ENCODE peak calls at places on chromosomes 13 and 19, in five cellular contexts. P is suprapubic skin, Z is A549, X is tibial nerve, Q is stomach. A is an unnamed sample.

GRCh38 chr19:50759886-50760285 is 10.4 kb upstream of the GPR32 start:
- DNase-seq in Q (no peak), X (no peak), P (no peak), Z (peak; percentile 55), A (no peak)

GRCh38 chr13:79692846-79693245 is 211.9 kb downstream of the NDFIP2 start:
- DNase-seq in P (no peak), X (no peak), Z (no peak), Q (no peak), A (no peak)

GRCh38 chr19:47714339-47714738 is 1.1 kb downstream of the EHD2 start:
- DNase-seq in X (no peak), Q (no peak), P (no peak), Z (no peak), A (no peak)

GRCh38 chr19:11964858-11965645 is at the start of gene ZNF763:
- DNase-seq in Z (no peak), P (peak; percentile 96), X (peak; percentile 95), Q (peak; percentile 96), A (peak; percentile 97)

GRCh38 chr13:41944229-41944628 is 16.7 kb downstream of the VWA8 start:
- DNase-seq in Z (no peak), Q (no peak), P (no peak), X (no peak), A (no peak)

GRCh38 chr13:37485766-37486165 is 112.8 kb downstream of the POSTN start:
- DNase-seq in X (no peak), Q (no peak), Z (no peak), P (no peak), A (no peak)

GRCh38 chr13:42594577-42595571 is 20.9 kb downstream of the TNFSF11 start:
- DNase-seq in X (no peak), Z (peak; percentile 38), Q (peak; percentile 50), P (no peak), A (peak; percentile 79)

GRCh38 chr19:1815605-1816529 is 3.8 kb upstream of the ATP8B3 start:
- DNase-seq in Z (no peak), Q (no peak), X (no peak), P (no peak), A (no peak)

GRCh38 chr13:107250626-107251025 is 682.7 kb upstream of the ARGLU1 start:
- DNase-seq in Z (no peak), X (no peak), P (no peak), Q (no peak), A (no peak)

GRCh38 chr19:54418030-54418929 is 3.0 kb downstream of the TTYH1 start:
- DNase-seq in Q (no peak), X (no peak), Z (no peak), P (no peak), A (no peak)

DNA sequence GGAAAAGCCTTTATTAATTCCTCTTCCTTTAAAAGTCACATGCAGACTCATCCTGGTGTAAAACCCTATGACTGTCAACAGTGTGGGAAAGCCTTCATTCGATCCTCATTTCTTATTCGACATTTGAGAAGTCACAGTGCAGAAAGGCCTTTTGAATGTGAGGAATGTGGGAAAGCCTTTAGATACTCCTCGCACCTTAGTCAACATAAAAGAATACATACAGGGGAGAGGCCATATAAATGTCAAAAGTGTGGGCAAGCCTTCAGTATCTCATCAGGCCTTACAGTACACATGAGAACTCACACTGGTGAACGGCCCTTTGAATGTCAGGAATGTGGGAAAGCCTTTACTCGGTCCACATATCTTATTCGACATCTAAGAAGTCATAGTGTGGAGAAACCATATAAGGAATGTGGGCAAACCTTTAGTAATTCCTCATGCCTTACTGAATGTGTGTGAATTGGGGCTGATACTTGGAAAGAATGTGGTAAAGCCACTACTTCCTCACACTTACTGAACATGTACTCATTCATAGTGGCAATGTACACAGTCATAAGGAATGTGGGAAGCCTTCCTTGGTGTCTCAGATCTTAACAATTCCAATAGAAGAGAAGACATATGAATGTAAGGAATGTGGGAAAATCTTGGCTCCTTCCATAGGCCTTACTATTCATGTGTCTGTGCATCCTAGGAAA is 18.8 kb downstream of the ZNF559 start:
- DNase-seq in Q (no peak), Z (no peak), X (no peak), P (no peak), A (no peak)
- TF ChIP-seq EP300 in Q (no peak), Z (no peak), X (no peak), P (no peak), A (no peak)

GRCh38 chr13:110811751-110812110 is 98.2 kb downstream of the ING1 start:
- DNase-seq in Q (no peak), Z (no peak), X (no peak), P (no peak), A (no peak)
- H3K4me3 ChIP-seq in Q (peak overlapping the region; percentile 30), Z (no peak overlapping the region), X (no peak overlapping the region), P (no peak overlapping the region), A (no peak overlapping the region)

DNA sequence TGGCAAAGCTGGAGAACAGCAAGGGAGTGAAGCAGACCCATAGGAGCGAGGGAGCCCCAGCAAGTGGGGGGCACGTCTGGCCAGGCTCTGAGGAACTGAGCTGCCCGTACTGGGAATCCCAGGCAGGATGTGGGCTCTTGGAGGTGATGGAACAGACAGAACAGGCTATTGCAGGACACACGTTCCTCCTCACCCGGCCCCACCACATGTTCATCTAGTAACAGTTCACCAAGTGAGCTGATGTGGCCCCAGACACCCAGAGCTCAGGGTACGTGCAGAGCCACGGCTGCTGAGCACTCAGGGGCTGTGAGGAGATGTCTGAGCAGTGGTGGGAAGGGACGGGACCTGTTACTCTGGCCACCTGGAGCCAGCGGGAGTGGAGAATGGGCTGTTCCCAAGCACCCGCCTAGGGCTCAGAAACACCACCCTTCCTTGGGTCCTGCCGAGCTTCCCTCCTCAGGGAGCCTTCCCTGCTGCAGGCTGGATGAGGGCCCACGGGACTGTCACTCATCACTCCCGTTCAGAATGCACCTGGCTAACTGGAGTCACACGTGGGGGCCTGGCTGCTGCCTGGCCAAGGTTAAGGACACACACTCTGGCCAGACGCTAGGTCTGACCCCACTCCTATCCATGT is 18.4 kb downstream of the ELL start:
- DNase-seq in X (no peak), P (no peak), Z (no peak), Q (no peak), A (no peak)
- H3K4me1 ChIP-seq in X (peaks cover 89% of the 10 kb centered on the region), P (peaks cover 97% of the 10 kb centered on the region), Z (peaks cover 35% of the 10 kb centered on the region), Q (peaks cover 94% of the 10 kb centered on the region), A (peaks cover 96% of the 10 kb centered on the region)

DNA sequence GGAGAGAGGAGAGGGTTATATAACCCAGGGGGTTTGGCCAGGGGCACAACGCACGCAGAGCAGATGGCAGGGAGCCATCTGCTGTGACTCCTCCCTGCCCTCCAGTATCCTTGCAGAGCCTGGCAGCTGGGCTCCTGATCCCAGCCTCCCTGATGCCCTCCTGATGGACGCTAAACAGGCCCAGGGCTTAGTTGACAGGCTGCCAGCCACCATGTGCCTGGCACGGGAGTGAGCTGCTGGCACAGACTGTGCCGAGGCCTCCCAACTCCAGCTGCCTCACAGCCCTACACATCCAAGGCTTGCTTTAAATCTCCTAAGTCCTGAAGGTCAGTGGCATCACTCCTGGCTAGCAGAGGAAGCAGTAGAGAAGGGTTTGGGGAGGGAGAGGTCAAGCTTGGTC is 16.7 kb downstream of the SYDE1 start:
- DNase-seq in Z (no peak), P (no peak), X (no peak), Q (peak; percentile 83), A (peak; percentile 97)
- TF ChIP-seq EP300 in Z (no peak), P (no peak), X (no peak), Q (peak; percentile 79), A (peak; percentile 59)

GRCh38 chr13:91399189-91400093 is 1.0 kb downstream of the GPC5 start:
- DNase-seq in Z (no peak), Q (no peak), P (no peak), X (no peak), A (no peak)
- H3K4me3 ChIP-seq in Z (peak overlapping the region; percentile 50), Q (peak overlapping the region; percentile 53), P (peak overlapping the region; percentile 57), X (peak overlapping the region; percentile 52), A (peak overlapping the region; percentile 50)

DNA sequence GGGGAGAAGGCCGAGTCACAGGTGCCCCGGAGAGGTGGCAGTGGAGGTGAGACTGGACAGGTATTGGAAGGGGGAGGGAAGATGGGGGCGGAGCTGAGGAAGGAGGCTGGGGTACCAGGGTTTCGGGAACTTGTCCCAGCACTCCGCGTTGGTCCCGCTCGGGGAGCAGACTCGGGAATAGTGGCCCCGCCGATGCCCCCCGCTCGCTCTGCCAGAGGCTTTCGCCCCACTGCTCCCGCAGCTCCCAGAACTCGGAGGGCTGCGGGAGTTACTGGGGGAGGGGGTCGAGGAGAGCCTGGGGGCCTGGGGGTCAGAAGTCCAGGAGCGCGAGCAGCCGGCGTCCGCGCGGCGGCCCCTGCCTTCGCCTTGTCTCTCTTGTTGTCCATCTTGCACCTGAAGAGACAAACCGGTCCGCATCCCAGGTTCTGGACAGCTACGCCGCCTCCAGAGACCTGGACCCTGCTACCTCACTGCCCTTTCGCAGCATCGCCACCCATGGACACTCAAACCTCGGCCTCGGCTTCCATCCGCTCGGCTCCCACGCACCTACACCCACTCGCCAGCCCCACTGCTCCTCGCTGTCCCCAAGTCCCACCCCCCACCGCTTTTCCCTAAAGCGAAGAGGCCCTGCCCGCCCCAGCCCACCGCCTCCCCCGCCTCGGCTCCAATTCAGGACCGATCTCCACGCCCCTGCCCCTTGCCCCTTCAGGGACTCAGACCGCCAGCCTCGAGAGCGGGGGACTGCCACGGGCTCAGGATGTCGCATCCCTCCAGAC is 698 bp downstream of the PRR36 start:
- DNase-seq in X (no peak), P (no peak), Q (no peak), Z (no peak), A (no peak)
- H3K4me1 ChIP-seq in X (peaks cover 16% of the 10 kb centered on the region), P (peaks cover 53% of the 10 kb centered on the region), Q (peaks cover 42% of the 10 kb centered on the region), Z (peaks cover 28% of the 10 kb centered on the region), A (peaks cover 52% of the 10 kb centered on the region)

DNA sequence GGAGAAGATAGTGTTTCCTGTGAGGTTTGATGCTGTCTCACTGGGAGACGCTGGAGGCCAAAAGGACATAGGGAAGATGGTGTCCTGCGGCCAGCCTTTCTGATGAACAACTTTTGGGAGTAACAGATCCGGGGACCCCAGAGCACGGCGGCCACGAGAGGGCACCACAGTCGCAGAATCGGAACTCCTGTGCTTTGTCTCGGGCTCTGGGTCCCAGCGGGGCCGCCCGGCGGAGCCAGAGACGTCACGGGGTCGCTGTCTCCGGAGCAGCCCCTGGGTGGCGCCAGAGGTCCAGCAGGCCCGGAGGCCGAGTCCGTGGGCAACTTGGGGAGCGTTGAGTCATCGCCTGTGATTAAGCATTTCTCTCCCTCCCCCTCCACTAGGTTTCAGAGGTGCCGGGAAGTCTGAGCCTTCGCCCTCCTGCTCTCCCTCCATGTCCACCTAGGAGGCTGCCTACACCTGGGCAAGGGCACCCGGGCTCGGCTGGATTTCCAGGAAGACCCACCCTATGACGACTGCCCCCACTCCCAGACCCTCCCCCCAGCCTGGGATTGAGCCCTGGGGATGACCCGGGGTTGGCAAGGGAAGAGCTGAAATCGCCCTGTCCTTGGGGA is 3.2 kb downstream of the NANOS3 start:
- DNase-seq in Z (peak; percentile 78), P (peak; percentile 99), X (peak; percentile 98), Q (peak; percentile 99), A (peak; percentile 99)
- TF ChIP-seq EP300 in Z (no peak), P (no peak), X (peak; percentile 81), Q (no peak), A (no peak)

DNA sequence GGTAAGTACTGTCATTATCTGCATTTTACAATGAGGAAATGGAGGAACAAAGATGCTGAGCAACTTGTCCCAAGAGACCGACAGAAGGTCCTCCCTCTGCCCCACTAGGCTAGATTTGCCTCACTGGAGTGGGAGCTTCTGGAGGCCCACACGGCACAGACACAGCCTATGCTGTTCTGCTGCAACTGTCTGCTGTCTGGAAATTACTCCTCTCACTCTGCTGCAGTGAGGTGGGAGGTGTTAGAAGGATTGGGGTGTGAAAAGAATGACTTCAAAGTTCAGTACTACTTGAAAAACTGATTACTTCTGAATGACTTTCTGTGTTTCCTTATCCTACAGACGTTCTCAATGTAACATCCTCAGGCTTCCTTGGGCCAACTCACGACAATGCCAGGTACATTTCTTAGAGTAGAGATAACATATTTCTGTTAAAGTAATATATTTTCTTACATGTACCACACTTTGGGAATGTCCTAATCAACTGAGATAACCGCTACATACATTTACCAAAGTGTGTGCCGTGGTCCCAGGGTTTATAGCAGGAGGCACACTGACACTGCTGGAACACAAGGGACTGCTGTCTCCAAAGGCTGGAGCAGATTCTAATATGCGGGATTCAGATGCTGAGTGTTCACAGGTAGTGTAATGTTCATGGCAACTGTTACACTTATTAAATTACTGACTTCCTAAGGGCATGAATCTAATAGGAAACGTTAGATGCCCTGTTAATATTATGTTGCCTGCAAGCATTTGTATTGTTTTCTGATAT is 53.5 kb upstream of the WASF3 start:
- DNase-seq in Q (no peak), P (no peak), Z (no peak), X (no peak), A (peak; percentile 13)
- H3K4me3 ChIP-seq in Q (no peak overlapping the region), P (no peak overlapping the region), Z (no peak overlapping the region), X (no peak overlapping the region), A (no peak overlapping the region)

A was measured in sigmoid colon.